ENCODE peak calls at places on chromosomes 1 and 21, in five cellular contexts. A is left ventricle myocardium inferior; O is activated naive CD4-positive, alpha-beta T cell treated with anti-CD3 and anti-CD28 coated beads, Interleukin-2, amount 10 ng/mL, durations not matched to agents 7 days and 5 days; J is Right ventricle myocardium superior; M is GM19239. E is an unnamed sample.

GRCh38 chr1:19974822-19975416 is 4.5 kb downstream of the PLA2G2A start:
- DNase-seq in A (peak; percentile 49), O (peak; percentile 32), J (no peak), M (no peak), E (peak; percentile 24)

GRCh38 chr1:238404506-238404905 is 513.8 kb upstream of the ZP4 start:
- DNase-seq in A (no peak), O (no peak), J (no peak), M (no peak), E (no peak)

GRCh38 chr1:176648556-176648955 is 185.6 kb downstream of the PAPPA2 start:
- DNase-seq in A (no peak), O (no peak), J (no peak), M (no peak), E (no peak)

GRCh38 chr1:37930246-37931142 is 16.4 kb downstream of the INPP5B start:
- DNase-seq in A (peak; percentile 34), O (peak; percentile 47), J (peak; percentile 46), M (no peak), E (peak; percentile 46)

GRCh38 chr21:31593161-31593560 is 66.3 kb upstream of the SOD1 start:
- DNase-seq in A (no peak), O (no peak), J (no peak), M (no peak), E (peak; percentile 14)

GRCh38 chr1:225851810-225852209 is 30.4 kb downstream of the TMEM63A start:
- DNase-seq in A (no peak), O (no peak), J (peak; percentile 8), M (peak; percentile 64), E (no peak)

GRCh38 chr1:212774584-212774983 is 17.0 kb downstream of the NSL1 start:
- DNase-seq in A (no peak), O (no peak), J (no peak), M (no peak), E (no peak)

GRCh38 chr1:192832492-192832891 is 23.7 kb downstream of the RGS2 start:
- DNase-seq in A (no peak), O (no peak), J (no peak), M (no peak), E (no peak)

GRCh38 chr1:203035111-203036000 is 9.1 kb downstream of the PPFIA4 start:
- DNase-seq in A (no peak), O (no peak), J (no peak), M (no peak), E (no peak)

GRCh38 chr1:11576109-11576875 is 77.9 kb downstream of the FBXO2 start:
- DNase-seq in A (no peak), O (no peak), J (no peak), M (no peak), E (no peak)

GRCh38 chr1:145887631-145888030 is 2.0 kb upstream of the ANKRD35 start:
- DNase-seq in A (no peak), O (no peak), J (no peak), M (no peak), E (no peak)

GRCh38 chr1:58739851-58740466 is 40.1 kb upstream of the MYSM1 start:
- DNase-seq in A (no peak), O (no peak), J (no peak), M (peak; percentile 52), E (peak; percentile 52)

GRCh38 chr1:230186003-230186863 is 119.2 kb downstream of the GALNT2 start:
- DNase-seq in A (no peak), O (no peak), J (no peak), M (no peak), E (no peak)

GRCh38 chr1:240091614-240092300 is at the start of gene FMN2:
- DNase-seq in A (no peak), O (no peak), J (no peak), M (no peak), E (no peak)

GRCh38 chr1:212545941-212546638 is 62.5 kb upstream of the ATF3 start:
- DNase-seq in A (no peak), O (no peak), J (no peak), M (no peak), E (no peak)

GRCh38 chr1:98749152-98749756 is 87.7 kb downstream of the SNX7 start:
- DNase-seq in A (no peak), O (no peak), J (no peak), M (no peak), E (no peak)

GRCh38 chr1:229430761-229431269 is 3.1 kb downstream of the ACTA1 start:
- DNase-seq in A (peak; percentile 69), O (peak; percentile 68), J (peak; percentile 85), M (no peak), E (peak; percentile 73)

GRCh38 chr21:35614412-35614901 is 445.9 kb downstream of the SETD4 start:
- DNase-seq in A (no peak), O (no peak), J (no peak), M (no peak), E (no peak)

GRCh38 chr1:160411231-160411630 is 10.9 kb downstream of the VANGL2 start:
- DNase-seq in A (no peak), O (no peak), J (no peak), M (no peak), E (no peak)

GRCh38 chr1:67642694-67643093 is 42.3 kb upstream of the GADD45A start:
- DNase-seq in A (no peak), O (no peak), J (peak; percentile 57), M (no peak), E (peak; percentile 43)

GRCh38 chr1:27938488-27938887 is 3.7 kb downstream of the SMPDL3B start:
- DNase-seq in A (no peak), O (no peak), J (no peak), M (no peak), E (no peak)

GRCh38 chr1:25744140-25744581 is 55.8 kb upstream of the SELENON start:
- DNase-seq in A (peak; percentile 73), O (no peak), J (peak; percentile 81), M (no peak), E (peak; percentile 78)

GRCh38 chr21:32886339-32886738 is 114.8 kb upstream of the PAXBP1 start:
- DNase-seq in A (no peak), O (peak; percentile 41), J (no peak), M (no peak), E (no peak)

GRCh38 chr1:14486401-14487110 is 111.9 kb upstream of the KAZN start:
- DNase-seq in A (no peak), O (no peak), J (no peak), M (no peak), E (no peak)

GRCh38 chr1:199338760-199339159 is 688.8 kb upstream of the NR5A2 start:
- DNase-seq in A (no peak), O (no peak), J (no peak), M (no peak), E (no peak)

GRCh38 chr1:3435666-3436065 is 18.8 kb upstream of the ARHGEF16 start:
- DNase-seq in A (no peak), O (no peak), J (peak; percentile 27), M (no peak), E (peak; percentile 5)

GRCh38 chr21:37622755-37623543 is 256.4 kb downstream of the DYRK1A start:
- DNase-seq in A (no peak), O (no peak), J (no peak), M (no peak), E (no peak)

GRCh38 chr1:51415963-51416362 is 85.6 kb upstream of the TTC39A start:
- DNase-seq in A (no peak), O (no peak), J (no peak), M (no peak), E (no peak)

GRCh38 chr1:172969611-172970010 is 81.1 kb downstream of the TNFSF18 start:
- DNase-seq in A (no peak), O (no peak), J (no peak), M (no peak), E (no peak)

GRCh38 chr1:201094829-201095228 is 17.4 kb downstream of the CACNA1S start:
- DNase-seq in A (no peak), O (no peak), J (no peak), M (no peak), E (no peak)

GRCh38 chr1:243786546-243786945 is 63.5 kb downstream of the AKT3 start:
- DNase-seq in A (no peak), O (no peak), J (no peak), M (no peak), E (no peak)

GRCh38 chr21:35503646-35504045 is 454.5 kb upstream of the RUNX1 start:
- DNase-seq in A (no peak), O (peak; percentile 57), J (no peak), M (no peak), E (peak; percentile 33)

E was measured in heart right ventricle.